ENCODE peak calls at places on chromosomes 4 and X, in six cellular contexts. One of them, this sample, is unnamed.

GRCh38 chrX:1537031-1537715 is at the start of gene P2RY8:
- DNase-seq in CD4-positive, CD25-positive, alpha-beta regulatory T cell: peak
- DNase-seq in Karpas-422: peak
- DNase-seq in osteocyte: no peak
- DNase-seq in non-pigmented ciliary epithelial cell: no peak
- DNase-seq in amniotic epithelial cell: no peak
- DNase-seq in this sample: peak

GRCh38 chr4:154004859-154005520 is 216.1 kb upstream of the SFRP2 start:
- DNase-seq in CD4-positive, CD25-positive, alpha-beta regulatory T cell: no peak
- DNase-seq in Karpas-422: no peak
- DNase-seq in osteocyte: no peak
- DNase-seq in non-pigmented ciliary epithelial cell: peak
- DNase-seq in amniotic epithelial cell: peak
- DNase-seq in this sample: peak

GRCh38 chr4:152321923-152322322 is 214.0 kb downstream of the FBXW7 start:
- DNase-seq in CD4-positive, CD25-positive, alpha-beta regulatory T cell: no peak
- DNase-seq in Karpas-422: no peak
- DNase-seq in osteocyte: no peak
- DNase-seq in non-pigmented ciliary epithelial cell: no peak
- DNase-seq in amniotic epithelial cell: no peak
- DNase-seq in this sample: no peak

GRCh38 chrX:39652336-39652735 is 445.4 kb downstream of the BCOR start:
- DNase-seq in CD4-positive, CD25-positive, alpha-beta regulatory T cell: no peak
- DNase-seq in Karpas-422: peak
- DNase-seq in osteocyte: no peak
- DNase-seq in non-pigmented ciliary epithelial cell: no peak
- DNase-seq in amniotic epithelial cell: no peak
- DNase-seq in this sample: peak

GRCh38 chr4:71498002-71498401 is 159.2 kb downstream of the SLC4A4 start:
- DNase-seq in CD4-positive, CD25-positive, alpha-beta regulatory T cell: no peak
- DNase-seq in Karpas-422: no peak
- DNase-seq in osteocyte: no peak
- DNase-seq in non-pigmented ciliary epithelial cell: no peak
- DNase-seq in amniotic epithelial cell: peak
- DNase-seq in this sample: peak

GRCh38 chr4:19382993-19383392 is 868.7 kb upstream of the SLIT2 start:
- DNase-seq in CD4-positive, CD25-positive, alpha-beta regulatory T cell: no peak
- DNase-seq in Karpas-422: no peak
- DNase-seq in osteocyte: no peak
- DNase-seq in non-pigmented ciliary epithelial cell: no peak
- DNase-seq in amniotic epithelial cell: peak
- DNase-seq in this sample: peak

GRCh38 chr4:108168213-108168671 is 490 bp downstream of the LEF1 start:
- DNase-seq in CD4-positive, CD25-positive, alpha-beta regulatory T cell: no peak
- DNase-seq in Karpas-422: no peak
- DNase-seq in osteocyte: no peak
- DNase-seq in non-pigmented ciliary epithelial cell: no peak
- DNase-seq in amniotic epithelial cell: no peak
- DNase-seq in this sample: no peak

GRCh38 chr4:110840221-110840654 is 217.4 kb upstream of the PITX2 start:
- DNase-seq in CD4-positive, CD25-positive, alpha-beta regulatory T cell: no peak
- DNase-seq in Karpas-422: no peak
- DNase-seq in osteocyte: no peak
- DNase-seq in non-pigmented ciliary epithelial cell: peak
- DNase-seq in amniotic epithelial cell: peak
- DNase-seq in this sample: peak

GRCh38 chr4:141635726-141636076 is 682 bp upstream of the IL15 start:
- DNase-seq in CD4-positive, CD25-positive, alpha-beta regulatory T cell: no peak
- DNase-seq in Karpas-422: no peak
- DNase-seq in osteocyte: no peak
- DNase-seq in non-pigmented ciliary epithelial cell: no peak
- DNase-seq in amniotic epithelial cell: no peak
- DNase-seq in this sample: no peak

GRCh38 chr4:186150926-186151325 is 40.4 kb upstream of the CYP4V2 start:
- DNase-seq in CD4-positive, CD25-positive, alpha-beta regulatory T cell: no peak
- DNase-seq in Karpas-422: no peak
- DNase-seq in osteocyte: peak
- DNase-seq in non-pigmented ciliary epithelial cell: no peak
- DNase-seq in amniotic epithelial cell: no peak
- DNase-seq in this sample: no peak

GRCh38 chr4:150078996-150079581 is 844 bp downstream of the DCLK2 start:
- DNase-seq in CD4-positive, CD25-positive, alpha-beta regulatory T cell: no peak
- DNase-seq in Karpas-422: no peak
- DNase-seq in osteocyte: peak
- DNase-seq in non-pigmented ciliary epithelial cell: no peak
- DNase-seq in amniotic epithelial cell: peak
- DNase-seq in this sample: peak

GRCh38 chrX:25156323-25156722 is 140.6 kb upstream of the ARX start:
- DNase-seq in CD4-positive, CD25-positive, alpha-beta regulatory T cell: no peak
- DNase-seq in Karpas-422: no peak
- DNase-seq in osteocyte: no peak
- DNase-seq in non-pigmented ciliary epithelial cell: no peak
- DNase-seq in amniotic epithelial cell: no peak
- DNase-seq in this sample: peak

GRCh38 chrX:48854898-48855297 is 19.5 kb upstream of the PCSK1N start:
- DNase-seq in CD4-positive, CD25-positive, alpha-beta regulatory T cell: no peak
- DNase-seq in Karpas-422: no peak
- DNase-seq in osteocyte: no peak
- DNase-seq in non-pigmented ciliary epithelial cell: no peak
- DNase-seq in amniotic epithelial cell: peak
- DNase-seq in this sample: no peak

GRCh38 chr4:128879283-128879682 is 69.8 kb downstream of the JADE1 start:
- DNase-seq in CD4-positive, CD25-positive, alpha-beta regulatory T cell: no peak
- DNase-seq in Karpas-422: no peak
- DNase-seq in osteocyte: no peak
- DNase-seq in non-pigmented ciliary epithelial cell: no peak
- DNase-seq in amniotic epithelial cell: no peak
- DNase-seq in this sample: no peak

GRCh38 chrX:15221321-15221720 is 48.6 kb downstream of the ASB9 start:
- DNase-seq in CD4-positive, CD25-positive, alpha-beta regulatory T cell: no peak
- DNase-seq in Karpas-422: no peak
- DNase-seq in osteocyte: no peak
- DNase-seq in non-pigmented ciliary epithelial cell: no peak
- DNase-seq in amniotic epithelial cell: no peak
- DNase-seq in this sample: peak

GRCh38 chrX:44012484-44013096 is 39.4 kb upstream of the NDP start:
- DNase-seq in CD4-positive, CD25-positive, alpha-beta regulatory T cell: no peak
- DNase-seq in Karpas-422: no peak
- DNase-seq in osteocyte: no peak
- DNase-seq in non-pigmented ciliary epithelial cell: peak
- DNase-seq in amniotic epithelial cell: peak
- DNase-seq in this sample: peak